ENCODE peak calls at places on chromosomes 1 and 21, in six cellular contexts. N, Y, O, I, B and F are unnamed samples.

GRCh38 chr1:26711777-26712176 is 16.0 kb downstream of the ARID1A start:
- DNase-seq in I (no peak), B (no peak), N (no peak), Y (no peak), O (no peak), F (no peak)

GRCh38 chr1:244093265-244093638 is 42.2 kb downstream of the ZBTB18 start:
- DNase-seq in Y (no peak), O (no peak), I (no peak), N (no peak), B (no peak), F (no peak)

GRCh38 chr1:155099331-155099730 is 20.7 kb downstream of the EFNA3 start:
- DNase-seq in N (no peak), O (no peak), Y (no peak), I (no peak), B (no peak), F (no peak)

GRCh38 chr1:172163479-172164215 is 256.8 kb upstream of the C1orf105 start:
- DNase-seq in B (no peak), I (no peak), Y (no peak), N (no peak), O (no peak), F (no peak)

GRCh38 chr1:234875953-234876814 is 252.5 kb downstream of the TOMM20 start:
- DNase-seq in N (peak), B (peak), O (no peak), I (peak), Y (no peak), F (peak)

GRCh38 chr21:45497846-45498645 is 44.2 kb downstream of the SLC19A1 start:
- DNase-seq in B (no peak), O (no peak), Y (no peak), N (no peak), I (peak), F (no peak)

GRCh38 chr1:11059166-11059989 is 440 bp downstream of the SRM start:
- DNase-seq in N (no peak), Y (peak), O (no peak), B (peak), I (no peak), F (no peak)

GRCh38 chr1:28865997-28866650 is 48.2 kb upstream of the EPB41 start:
- DNase-seq in O (no peak), I (no peak), N (no peak), B (no peak), Y (no peak), F (no peak)

GRCh38 chr1:68049941-68050878 is at the start of gene DIRAS3:
- DNase-seq in I (no peak), O (no peak), N (no peak), Y (peak), B (no peak), F (no peak)

GRCh38 chr1:62259551-62259950 is 59.7 kb downstream of the KANK4 start:
- DNase-seq in O (no peak), I (no peak), B (no peak), Y (no peak), N (no peak), F (no peak)

GRCh38 chr1:40305451-40305850 is 11.6 kb downstream of the COL9A2 start:
- DNase-seq in I (no peak), Y (peak), O (no peak), N (no peak), B (no peak), F (no peak)

GRCh38 chr1:75614455-75615379 is 3.8 kb upstream of the SLC44A5 start:
- DNase-seq in N (peak), O (no peak), Y (peak), I (no peak), B (peak), F (peak)

GRCh38 chr1:12296623-12297022 is 66.8 kb downstream of the VPS13D start:
- DNase-seq in Y (no peak), I (no peak), B (no peak), N (no peak), O (peak), F (no peak)

GRCh38 chr1:223248001-223248786 is 105.1 kb upstream of the TLR5 start:
- DNase-seq in O (no peak), N (peak), B (no peak), Y (no peak), I (no peak), F (no peak)

GRCh38 chr1:12600880-12601633 is 17.0 kb downstream of the DHRS3 start:
- DNase-seq in O (no peak), Y (peak), B (peak), I (no peak), N (peak), F (no peak)

GRCh38 chr1:114741963-114742746 is 15.6 kb downstream of the CSDE1 start:
- DNase-seq in O (no peak), B (no peak), N (no peak), I (no peak), Y (no peak), F (no peak)

GRCh38 chr1:48203287-48203900 is 19.1 kb upstream of the SLC5A9 start:
- DNase-seq in B (peak), I (no peak), O (no peak), Y (peak), N (no peak), F (no peak)

GRCh38 chr1:29365906-29366670 is 129.8 kb downstream of the PTPRU start:
- DNase-seq in B (no peak), I (peak), N (no peak), O (no peak), Y (no peak), F (no peak)

GRCh38 chr1:60936052-60936619 is 146.2 kb upstream of the NFIA start:
- DNase-seq in Y (no peak), B (no peak), N (no peak), O (no peak), I (no peak), F (no peak)

GRCh38 chr1:40153073-40153770 is 8.0 kb upstream of the RLF start:
- DNase-seq in O (peak), Y (peak), I (no peak), B (peak), N (no peak), F (no peak)

GRCh38 chr1:24927886-24928630 is 2.0 kb downstream of the RUNX3 start:
- DNase-seq in N (no peak), I (no peak), Y (peak), B (no peak), O (no peak), F (no peak)

GRCh38 chr1:12619396-12620141 is 1.6 kb upstream of the DHRS3 start:
- DNase-seq in N (peak), I (peak), Y (peak), O (no peak), B (peak), F (no peak)

GRCh38 chr1:26066857-26067256 is 573 bp downstream of the TRIM63 start:
- DNase-seq in Y (no peak), B (peak), I (no peak), O (no peak), N (peak), F (no peak)

GRCh38 chr1:26190373-26190987 is at the start of gene CATSPER4:
- DNase-seq in B (peak), O (no peak), N (no peak), Y (peak), I (no peak), F (no peak)

GRCh38 chr1:163170331-163170730 is 32.4 kb downstream of the RGS5 start:
- DNase-seq in O (no peak), I (no peak), N (no peak), B (no peak), Y (no peak), F (no peak)

GRCh38 chr1:31577515-31578191 is 1.3 kb downstream of the TINAGL1 start:
- DNase-seq in Y (peak), B (no peak), I (peak), N (no peak), O (no peak), F (no peak)

GRCh38 chr1:36553591-36554417 is 71.1 kb upstream of the CSF3R start:
- DNase-seq in O (no peak), I (peak), B (peak), Y (peak), N (peak), F (peak)

GRCh38 chr1:95381980-95382379 is 148.0 kb downstream of the RWDD3 start:
- DNase-seq in I (no peak), B (no peak), Y (no peak), N (no peak), O (no peak), F (no peak)

GRCh38 chr21:43302769-43303168 is 124.2 kb downstream of the SIK1 start:
- DNase-seq in Y (no peak), N (no peak), I (no peak), O (no peak), B (no peak), F (no peak)

GRCh38 chr1:9881838-9882249 is 28.2 kb downstream of the CTNNBIP1 start:
- DNase-seq in B (no peak), N (no peak), Y (no peak), I (no peak), O (no peak), F (no peak)

GRCh38 chr1:232142403-232143314 is 487.3 kb downstream of the SIPA1L2 start:
- DNase-seq in N (no peak), B (no peak), Y (peak), O (no peak), I (peak), F (no peak)

GRCh38 chr1:109197163-109198042 is 16.3 kb upstream of the SARS1 start:
- DNase-seq in N (no peak), Y (no peak), O (no peak), B (peak), I (no peak), F (no peak)

GRCh38 chr1:228350831-228351781 is 55.5 kb downstream of the TRIM11 start:
- DNase-seq in O (no peak), I (peak), N (no peak), B (no peak), Y (no peak), F (no peak)

GRCh38 chr1:7670334-7671145 is 100.6 kb upstream of the VAMP3 start:
- DNase-seq in Y (peak), I (no peak), B (no peak), O (no peak), N (no peak), F (no peak)

GRCh38 chr21:42397291-42398129 is 1.7 kb upstream of the TMPRSS3 start:
- DNase-seq in O (no peak), Y (no peak), I (peak), N (no peak), B (no peak), F (no peak)

GRCh38 chr1:107004421-107004820 is 52.1 kb upstream of the PRMT6 start:
- DNase-seq in B (no peak), O (no peak), I (no peak), Y (no peak), N (no peak), F (no peak)

GRCh38 chr1:69263982-69264381 is 303.7 kb upstream of the LRRC7 start:
- DNase-seq in B (no peak), N (no peak), O (no peak), I (no peak), Y (no peak), F (no peak)

GRCh38 chr1:77757616-77758015 is 2.0 kb downstream of the USP33 start:
- DNase-seq in B (no peak), N (no peak), Y (no peak), I (no peak), O (no peak), F (no peak)

GRCh38 chr21:46622226-46622625 is 13.2 kb upstream of the PRMT2 start:
- DNase-seq in O (no peak), B (no peak), N (no peak), I (peak), Y (peak), F (no peak)

GRCh38 chr1:156625436-156626078 is 6.3 kb downstream of the HAPLN2 start:
- DNase-seq in B (peak), Y (peak), I (peak), O (no peak), N (peak), F (no peak)
- TF ChIP-seq POLR2AphosphoS5 in B (no peak), Y (no peak), I (no peak), O (no peak), N (no peak), F (no peak)

DNA sequence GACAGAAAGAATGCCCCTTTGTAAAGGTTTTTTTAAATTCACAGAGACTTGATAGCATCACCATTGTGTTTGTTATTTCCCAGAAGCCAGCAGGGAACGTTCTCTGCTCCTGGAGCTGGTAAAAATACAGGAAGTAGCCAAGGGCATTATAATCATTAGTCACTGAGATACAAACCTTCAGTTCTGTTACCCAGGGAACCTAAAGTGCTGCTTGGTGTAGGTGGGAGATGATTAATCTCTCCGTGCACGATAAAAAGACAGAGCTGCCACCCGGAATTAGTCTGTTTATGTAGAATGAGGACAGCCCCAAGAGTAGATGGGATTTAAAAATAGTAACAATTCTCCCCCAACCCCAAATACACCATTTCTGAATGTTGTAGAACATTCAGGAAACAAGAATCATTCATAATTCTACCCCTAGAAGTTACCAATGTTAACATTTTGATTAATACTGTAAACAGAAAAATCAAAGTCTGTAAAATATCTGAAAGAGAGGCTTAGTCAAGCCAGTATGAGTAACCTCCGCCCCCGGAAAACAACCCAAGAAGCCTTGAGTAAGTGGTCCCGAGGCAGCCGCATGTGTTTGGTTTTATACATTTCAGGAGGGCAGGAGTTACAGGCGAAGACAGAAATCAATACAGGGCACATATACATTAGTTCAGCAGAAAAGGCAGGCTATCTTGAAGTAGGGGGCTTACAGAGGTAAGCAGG is 45.3 kb upstream of the CTBS start:
- DNase-seq in O (no peak), Y (no peak), I (no peak), B (no peak), N (no peak), F (no peak)
- TF ChIP-seq POLR2AphosphoS5 in O (no peak), Y (no peak), I (peak), B (no peak), N (peak), F (no peak)

GRCh38 chr1:20552728-20553571 is 577 bp downstream of the FAM43B start:
- DNase-seq in O (no peak), B (no peak), I (no peak), N (no peak), Y (peak), F (no peak)
- TF ChIP-seq POLR2AphosphoS5 in O (no peak), B (no peak), I (no peak), N (no peak), Y (no peak), F (no peak)

GRCh38 chr1:108046021-108046420 is 81.0 kb upstream of the VAV3 start:
- DNase-seq in N (no peak), I (no peak), B (no peak), O (no peak), Y (no peak), F (no peak)
- TF ChIP-seq POLR2AphosphoS5 in N (no peak), I (no peak), B (no peak), O (no peak), Y (no peak), F (no peak)

DNA sequence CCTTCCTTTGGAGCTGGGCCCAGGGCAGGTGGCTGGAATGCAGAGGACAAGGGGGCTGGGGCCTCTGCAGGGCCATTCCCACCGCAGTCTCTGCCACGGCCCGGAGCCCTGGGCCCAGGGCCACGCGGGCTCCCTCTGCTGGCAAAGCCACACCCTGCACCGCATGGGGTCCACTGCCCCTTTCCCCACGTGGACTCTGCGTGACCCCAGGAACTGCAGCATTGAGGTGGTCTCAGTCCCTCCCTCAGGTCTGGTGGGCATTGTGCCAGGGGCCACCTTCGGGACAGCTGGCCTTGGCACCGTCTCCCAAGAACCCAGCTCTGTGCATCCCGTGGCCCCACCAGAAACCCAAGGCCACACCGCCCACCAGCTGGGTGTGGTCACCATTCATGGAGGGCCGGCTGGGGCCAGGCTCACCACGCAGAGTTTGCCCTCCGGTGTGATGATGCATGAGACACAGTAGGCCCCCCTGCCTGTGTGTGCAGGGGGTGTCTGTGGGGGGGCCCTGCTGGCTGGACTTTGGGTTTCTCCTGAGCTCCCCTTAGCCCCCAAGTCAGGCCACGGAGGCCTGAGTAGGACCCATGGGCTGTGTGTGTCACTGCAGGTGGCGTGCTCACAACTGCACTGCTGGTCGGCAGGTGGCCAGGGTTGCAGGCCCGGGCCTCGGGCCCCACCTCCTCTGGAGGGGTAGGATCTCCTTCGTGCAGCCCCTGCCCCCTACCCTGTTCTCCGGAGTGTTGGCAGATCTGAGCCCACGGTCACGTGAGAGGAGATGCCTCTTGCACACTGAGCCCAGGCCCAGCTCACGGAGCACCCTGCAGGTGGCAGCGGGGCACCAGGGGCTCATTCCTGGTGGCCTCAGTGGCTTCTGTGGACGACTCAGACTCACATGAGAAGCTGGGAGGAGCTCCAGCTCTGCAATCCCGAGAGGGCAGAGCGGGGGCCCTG is 5.7 kb downstream of the VWA1 start:
- DNase-seq in B (peak), N (peak), Y (peak), I (no peak), O (no peak), F (peak)
- TF ChIP-seq POLR2AphosphoS5 in B (no peak), N (peak), Y (no peak), I (no peak), O (no peak), F (no peak)

GRCh38 chr1:14934867-14935266 is 218.7 kb upstream of the TMEM51 start:
- DNase-seq in N (no peak), O (no peak), B (no peak), Y (no peak), I (no peak), F (no peak)
- TF ChIP-seq POLR2AphosphoS5 in N (no peak), O (no peak), B (no peak), Y (no peak), I (no peak), F (no peak)

GRCh38 chr1:156994277-156994676 is 51.3 kb downstream of the ARHGEF11 start:
- DNase-seq in B (no peak), Y (no peak), N (no peak), O (no peak), I (no peak), F (no peak)

GRCh38 chr1:156992215-156992614 is 53.3 kb downstream of the ARHGEF11 start:
- DNase-seq in O (no peak), B (no peak), I (no peak), N (peak), Y (no peak), F (no peak)

GRCh38 chr1:156998301-156998700 is 47.2 kb downstream of the ARHGEF11 start:
- DNase-seq in O (no peak), I (no peak), Y (no peak), B (no peak), N (no peak), F (no peak)

GRCh38 chr1:156993426-156994147 is 52.0 kb downstream of the ARHGEF11 start:
- DNase-seq in I (no peak), B (no peak), Y (no peak), O (no peak), N (no peak), F (no peak)

GRCh38 chr1:156995412-156995811 is 50.1 kb downstream of the ARHGEF11 start:
- DNase-seq in O (no peak), I (no peak), Y (no peak), N (no peak), B (no peak), F (no peak)
- TF ChIP-seq POLR2AphosphoS5 in O (no peak), I (no peak), Y (no peak), N (no peak), B (no peak), F (no peak)